ENCODE peak calls at places on chromosomes 12 and 14, in nine cellular contexts. One of them, this sample, is unnamed.

GRCh38 chr12:19299765-19300164 is 139.5 kb upstream of the AEBP2 start:
- DNase-seq in GM04503: no peak
- DNase-seq in CD4-positive, CD25-positive, alpha-beta regulatory T cell: no peak
- DNase-seq in NB4: peak
- DNase-seq in HFF-Myc: no peak
- DNase-seq in EL: peak
- DNase-seq in activated T-helper 1 cell treated with anti-CD3 and anti-CD28 coated beads, Interleukin-12 subunit alpha, Interleukin-12 subunit beta, Interleukin-2, Interleukin-4 antibody, amounts not matched to agents 30 ng/mL and 10 ng/mL and 1 ng/mL, durations not matched to agents 14 hours and 24 hours and 36 hours: no peak
- DNase-seq in Ammon's horn: no peak
- DNase-seq in colonic mucosa: no peak
- DNase-seq in this sample: no peak

GRCh38 chr12:81078469-81079196 is 754 bp downstream of the ACSS3 start:
- DNase-seq in GM04503: no peak
- DNase-seq in CD4-positive, CD25-positive, alpha-beta regulatory T cell: no peak
- DNase-seq in NB4: no peak
- DNase-seq in HFF-Myc: peak
- DNase-seq in EL: peak
- DNase-seq in activated T-helper 1 cell treated with anti-CD3 and anti-CD28 coated beads, Interleukin-12 subunit alpha, Interleukin-12 subunit beta, Interleukin-2, Interleukin-4 antibody, amounts not matched to agents 30 ng/mL and 10 ng/mL and 1 ng/mL, durations not matched to agents 14 hours and 24 hours and 36 hours: no peak
- DNase-seq in Ammon's horn: no peak
- DNase-seq in colonic mucosa: no peak
- DNase-seq in this sample: no peak

GRCh38 chr12:55142896-55143870 is 17.0 kb downstream of the OR9K2 start:
- DNase-seq in GM04503: peak
- DNase-seq in CD4-positive, CD25-positive, alpha-beta regulatory T cell: peak
- DNase-seq in NB4: peak
- DNase-seq in HFF-Myc: peak
- DNase-seq in EL: peak
- DNase-seq in activated T-helper 1 cell treated with anti-CD3 and anti-CD28 coated beads, Interleukin-12 subunit alpha, Interleukin-12 subunit beta, Interleukin-2, Interleukin-4 antibody, amounts not matched to agents 30 ng/mL and 10 ng/mL and 1 ng/mL, durations not matched to agents 14 hours and 24 hours and 36 hours: peak
- DNase-seq in Ammon's horn: peak
- DNase-seq in colonic mucosa: peak
- DNase-seq in this sample: no peak

GRCh38 chr12:23221066-23221465 is 596.1 kb downstream of the ETNK1 start:
- DNase-seq in GM04503: no peak
- DNase-seq in CD4-positive, CD25-positive, alpha-beta regulatory T cell: no peak
- DNase-seq in NB4: no peak
- DNase-seq in HFF-Myc: no peak
- DNase-seq in EL: no peak
- DNase-seq in activated T-helper 1 cell treated with anti-CD3 and anti-CD28 coated beads, Interleukin-12 subunit alpha, Interleukin-12 subunit beta, Interleukin-2, Interleukin-4 antibody, amounts not matched to agents 30 ng/mL and 10 ng/mL and 1 ng/mL, durations not matched to agents 14 hours and 24 hours and 36 hours: no peak
- DNase-seq in Ammon's horn: no peak
- DNase-seq in colonic mucosa: no peak
- DNase-seq in this sample: no peak

GRCh38 chr14:45906257-45906656 is 653.3 kb upstream of the MIS18BP1 start:
- DNase-seq in GM04503: no peak
- DNase-seq in CD4-positive, CD25-positive, alpha-beta regulatory T cell: no peak
- DNase-seq in NB4: no peak
- DNase-seq in HFF-Myc: no peak
- DNase-seq in EL: no peak
- DNase-seq in activated T-helper 1 cell treated with anti-CD3 and anti-CD28 coated beads, Interleukin-12 subunit alpha, Interleukin-12 subunit beta, Interleukin-2, Interleukin-4 antibody, amounts not matched to agents 30 ng/mL and 10 ng/mL and 1 ng/mL, durations not matched to agents 14 hours and 24 hours and 36 hours: no peak
- DNase-seq in Ammon's horn: no peak
- DNase-seq in colonic mucosa: no peak
- DNase-seq in this sample: no peak

GRCh38 chr12:119446459-119446858 is 111.9 kb downstream of the CCDC60 start:
- DNase-seq in GM04503: no peak
- DNase-seq in CD4-positive, CD25-positive, alpha-beta regulatory T cell: no peak
- DNase-seq in NB4: no peak
- DNase-seq in HFF-Myc: no peak
- DNase-seq in EL: peak
- DNase-seq in activated T-helper 1 cell treated with anti-CD3 and anti-CD28 coated beads, Interleukin-12 subunit alpha, Interleukin-12 subunit beta, Interleukin-2, Interleukin-4 antibody, amounts not matched to agents 30 ng/mL and 10 ng/mL and 1 ng/mL, durations not matched to agents 14 hours and 24 hours and 36 hours: no peak
- DNase-seq in Ammon's horn: peak
- DNase-seq in colonic mucosa: no peak
- DNase-seq in this sample: no peak

GRCh38 chr12:43841253-43841652 is 5.4 kb downstream of the TMEM117 start:
- DNase-seq in GM04503: no peak
- DNase-seq in CD4-positive, CD25-positive, alpha-beta regulatory T cell: no peak
- DNase-seq in NB4: no peak
- DNase-seq in HFF-Myc: no peak
- DNase-seq in EL: no peak
- DNase-seq in activated T-helper 1 cell treated with anti-CD3 and anti-CD28 coated beads, Interleukin-12 subunit alpha, Interleukin-12 subunit beta, Interleukin-2, Interleukin-4 antibody, amounts not matched to agents 30 ng/mL and 10 ng/mL and 1 ng/mL, durations not matched to agents 14 hours and 24 hours and 36 hours: no peak
- DNase-seq in Ammon's horn: no peak
- DNase-seq in colonic mucosa: no peak
- DNase-seq in this sample: no peak

GRCh38 chr12:88188180-88188579 is 46.1 kb downstream of the TMTC3 start:
- DNase-seq in GM04503: no peak
- DNase-seq in CD4-positive, CD25-positive, alpha-beta regulatory T cell: no peak
- DNase-seq in NB4: no peak
- DNase-seq in HFF-Myc: no peak
- DNase-seq in EL: peak
- DNase-seq in activated T-helper 1 cell treated with anti-CD3 and anti-CD28 coated beads, Interleukin-12 subunit alpha, Interleukin-12 subunit beta, Interleukin-2, Interleukin-4 antibody, amounts not matched to agents 30 ng/mL and 10 ng/mL and 1 ng/mL, durations not matched to agents 14 hours and 24 hours and 36 hours: no peak
- DNase-seq in Ammon's horn: no peak
- DNase-seq in colonic mucosa: no peak
- DNase-seq in this sample: no peak

GRCh38 chr14:31927348-31927826 is 149.7 kb upstream of the ARHGAP5 start:
- DNase-seq in GM04503: peak
- DNase-seq in CD4-positive, CD25-positive, alpha-beta regulatory T cell: no peak
- DNase-seq in NB4: no peak
- DNase-seq in HFF-Myc: peak
- DNase-seq in EL: peak
- DNase-seq in activated T-helper 1 cell treated with anti-CD3 and anti-CD28 coated beads, Interleukin-12 subunit alpha, Interleukin-12 subunit beta, Interleukin-2, Interleukin-4 antibody, amounts not matched to agents 30 ng/mL and 10 ng/mL and 1 ng/mL, durations not matched to agents 14 hours and 24 hours and 36 hours: no peak
- DNase-seq in Ammon's horn: peak
- DNase-seq in colonic mucosa: no peak
- DNase-seq in this sample: no peak

GRCh38 chr14:68884031-68885030 is 91.5 kb upstream of the ZFP36L1 start:
- DNase-seq in GM04503: peak
- DNase-seq in CD4-positive, CD25-positive, alpha-beta regulatory T cell: no peak
- DNase-seq in NB4: no peak
- DNase-seq in HFF-Myc: peak
- DNase-seq in EL: peak
- DNase-seq in activated T-helper 1 cell treated with anti-CD3 and anti-CD28 coated beads, Interleukin-12 subunit alpha, Interleukin-12 subunit beta, Interleukin-2, Interleukin-4 antibody, amounts not matched to agents 30 ng/mL and 10 ng/mL and 1 ng/mL, durations not matched to agents 14 hours and 24 hours and 36 hours: no peak
- DNase-seq in Ammon's horn: peak
- DNase-seq in colonic mucosa: no peak
- DNase-seq in this sample: no peak

GRCh38 chr12:41940571-41940970 is 204.1 kb downstream of the GXYLT1 start:
- DNase-seq in GM04503: no peak
- DNase-seq in CD4-positive, CD25-positive, alpha-beta regulatory T cell: no peak
- DNase-seq in NB4: no peak
- DNase-seq in HFF-Myc: no peak
- DNase-seq in EL: no peak
- DNase-seq in activated T-helper 1 cell treated with anti-CD3 and anti-CD28 coated beads, Interleukin-12 subunit alpha, Interleukin-12 subunit beta, Interleukin-2, Interleukin-4 antibody, amounts not matched to agents 30 ng/mL and 10 ng/mL and 1 ng/mL, durations not matched to agents 14 hours and 24 hours and 36 hours: no peak
- DNase-seq in Ammon's horn: no peak
- DNase-seq in colonic mucosa: no peak
- DNase-seq in this sample: no peak

GRCh38 chr12:119247007-119247719 is 68.4 kb downstream of the HSPB8 start:
- DNase-seq in GM04503: no peak
- DNase-seq in CD4-positive, CD25-positive, alpha-beta regulatory T cell: no peak
- DNase-seq in NB4: no peak
- DNase-seq in HFF-Myc: no peak
- DNase-seq in EL: no peak
- DNase-seq in activated T-helper 1 cell treated with anti-CD3 and anti-CD28 coated beads, Interleukin-12 subunit alpha, Interleukin-12 subunit beta, Interleukin-2, Interleukin-4 antibody, amounts not matched to agents 30 ng/mL and 10 ng/mL and 1 ng/mL, durations not matched to agents 14 hours and 24 hours and 36 hours: no peak
- DNase-seq in Ammon's horn: no peak
- DNase-seq in colonic mucosa: no peak
- DNase-seq in this sample: no peak